ENCODE peak calls at places on chromosomes 12 and 14, in nine cellular contexts. One of them, this sample, is unnamed.

GRCh38 chr12:64747681-64748080 is 11.5 kb downstream of the GNS start:
- DNase-seq in cardiac muscle cell: peak; percentile 21
- DNase-seq in AG04450: no peak
- DNase-seq in Peyer's patch: no peak
- DNase-seq in epithelial cell of esophagus: no peak
- DNase-seq in AG10803: no peak
- DNase-seq in gastrocnemius medialis: no peak
- DNase-seq in hepatocyte: no peak
- DNase-seq in astrocyte of the spinal cord: peak; percentile 27
- DNase-seq in this sample: no peak

GRCh38 chr14:104865631-104866441 is 768 bp downstream of the CEP170B start:
- DNase-seq in cardiac muscle cell: peak; percentile 73
- DNase-seq in AG04450: peak; percentile 13
- DNase-seq in Peyer's patch: peak; percentile 87
- DNase-seq in epithelial cell of esophagus: peak; percentile 91
- DNase-seq in AG10803: peak; percentile 75
- DNase-seq in gastrocnemius medialis: no peak
- DNase-seq in hepatocyte: peak; percentile 85
- DNase-seq in astrocyte of the spinal cord: peak; percentile 67
- DNase-seq in this sample: peak; percentile 3

GRCh38 chr14:21408152-21408551 is 24.3 kb upstream of the SUPT16H start:
- DNase-seq in cardiac muscle cell: peak; percentile 67
- DNase-seq in AG04450: no peak
- DNase-seq in Peyer's patch: no peak
- DNase-seq in epithelial cell of esophagus: peak; percentile 62
- DNase-seq in AG10803: peak; percentile 49
- DNase-seq in gastrocnemius medialis: no peak
- DNase-seq in hepatocyte: no peak
- DNase-seq in astrocyte of the spinal cord: peak; percentile 77
- DNase-seq in this sample: no peak

GRCh38 chr12:54390176-54390667 is 5.7 kb upstream of the ZNF385A start:
- DNase-seq in cardiac muscle cell: no peak
- DNase-seq in AG04450: no peak
- DNase-seq in Peyer's patch: no peak
- DNase-seq in epithelial cell of esophagus: peak; percentile 90
- DNase-seq in AG10803: no peak
- DNase-seq in gastrocnemius medialis: no peak
- DNase-seq in hepatocyte: no peak
- DNase-seq in astrocyte of the spinal cord: no peak
- DNase-seq in this sample: no peak

GRCh38 chr12:82866227-82866803 is 179.6 kb downstream of the TMTC2 start:
- DNase-seq in cardiac muscle cell: no peak
- DNase-seq in AG04450: no peak
- DNase-seq in Peyer's patch: no peak
- DNase-seq in epithelial cell of esophagus: no peak
- DNase-seq in AG10803: no peak
- DNase-seq in gastrocnemius medialis: no peak
- DNase-seq in hepatocyte: no peak
- DNase-seq in astrocyte of the spinal cord: no peak
- DNase-seq in this sample: no peak

GRCh38 chr12:80837342-80837978 is 100.3 kb downstream of the LIN7A start:
- DNase-seq in cardiac muscle cell: peak; percentile 79
- DNase-seq in AG04450: peak; percentile 38
- DNase-seq in Peyer's patch: no peak
- DNase-seq in epithelial cell of esophagus: peak; percentile 52
- DNase-seq in AG10803: peak; percentile 74
- DNase-seq in gastrocnemius medialis: no peak
- DNase-seq in hepatocyte: peak; percentile 62
- DNase-seq in astrocyte of the spinal cord: peak; percentile 65
- DNase-seq in this sample: peak; percentile 16

GRCh38 chr14:95185452-95186392 is 28.4 kb upstream of the DICER1 start:
- DNase-seq in cardiac muscle cell: peak; percentile 92
- DNase-seq in AG04450: no peak
- DNase-seq in Peyer's patch: no peak
- DNase-seq in epithelial cell of esophagus: no peak
- DNase-seq in AG10803: peak; percentile 63
- DNase-seq in gastrocnemius medialis: peak; percentile 46
- DNase-seq in hepatocyte: no peak
- DNase-seq in astrocyte of the spinal cord: peak; percentile 3
- DNase-seq in this sample: no peak

GRCh38 chr14:86858043-86858442 is 1134.9 kb downstream of the GALC start:
- DNase-seq in cardiac muscle cell: peak; percentile 57
- DNase-seq in AG04450: no peak
- DNase-seq in Peyer's patch: no peak
- DNase-seq in epithelial cell of esophagus: no peak
- DNase-seq in AG10803: peak; percentile 63
- DNase-seq in gastrocnemius medialis: no peak
- DNase-seq in hepatocyte: no peak
- DNase-seq in astrocyte of the spinal cord: peak; percentile 56
- DNase-seq in this sample: peak; percentile 51

GRCh38 chr12:95339086-95339788 is 121.6 kb downstream of the VEZT start:
- DNase-seq in cardiac muscle cell: no peak
- DNase-seq in AG04450: no peak
- DNase-seq in Peyer's patch: no peak
- DNase-seq in epithelial cell of esophagus: peak; percentile 17
- DNase-seq in AG10803: peak; percentile 42
- DNase-seq in gastrocnemius medialis: no peak
- DNase-seq in hepatocyte: no peak
- DNase-seq in astrocyte of the spinal cord: no peak
- DNase-seq in this sample: no peak

GRCh38 chr12:120668091-120668796 is 18.7 kb upstream of the MLEC start:
- DNase-seq in cardiac muscle cell: no peak
- DNase-seq in AG04450: no peak
- DNase-seq in Peyer's patch: no peak
- DNase-seq in epithelial cell of esophagus: no peak
- DNase-seq in AG10803: no peak
- DNase-seq in gastrocnemius medialis: no peak
- DNase-seq in hepatocyte: no peak
- DNase-seq in astrocyte of the spinal cord: no peak
- DNase-seq in this sample: no peak

GRCh38 chr12:101875112-101875961 is 2.0 kb upstream of the DRAM1 start:
- DNase-seq in cardiac muscle cell: peak; percentile 47
- DNase-seq in AG04450: no peak
- DNase-seq in Peyer's patch: no peak
- DNase-seq in epithelial cell of esophagus: no peak
- DNase-seq in AG10803: peak; percentile 31
- DNase-seq in gastrocnemius medialis: no peak
- DNase-seq in hepatocyte: no peak
- DNase-seq in astrocyte of the spinal cord: peak; percentile 34
- DNase-seq in this sample: no peak

GRCh38 chr14:29741909-29742401 is 185.7 kb downstream of the PRKD1 start:
- DNase-seq in cardiac muscle cell: peak; percentile 81
- DNase-seq in AG04450: no peak
- DNase-seq in Peyer's patch: no peak
- DNase-seq in epithelial cell of esophagus: no peak
- DNase-seq in AG10803: peak; percentile 76
- DNase-seq in gastrocnemius medialis: no peak
- DNase-seq in hepatocyte: no peak
- DNase-seq in astrocyte of the spinal cord: peak; percentile 80
- DNase-seq in this sample: no peak

GRCh38 chr12:66813137-66813867 is 134.4 kb upstream of the GRIP1 start:
- DNase-seq in cardiac muscle cell: no peak
- DNase-seq in AG04450: no peak
- DNase-seq in Peyer's patch: no peak
- DNase-seq in epithelial cell of esophagus: peak; percentile 62
- DNase-seq in AG10803: no peak
- DNase-seq in gastrocnemius medialis: no peak
- DNase-seq in hepatocyte: no peak
- DNase-seq in astrocyte of the spinal cord: no peak
- DNase-seq in this sample: no peak

GRCh38 chr14:34693228-34693939 is 21.0 kb downstream of the CFL2 start:
- DNase-seq in cardiac muscle cell: peak; percentile 21
- DNase-seq in AG04450: no peak
- DNase-seq in Peyer's patch: peak; percentile 53
- DNase-seq in epithelial cell of esophagus: peak; percentile 47
- DNase-seq in AG10803: no peak
- DNase-seq in gastrocnemius medialis: no peak
- DNase-seq in hepatocyte: peak; percentile 42
- DNase-seq in astrocyte of the spinal cord: no peak
- DNase-seq in this sample: no peak

GRCh38 chr12:1776139-1776975 is 44.0 kb upstream of the LRTM2 start:
- DNase-seq in cardiac muscle cell: peak; percentile 60
- DNase-seq in AG04450: no peak
- DNase-seq in Peyer's patch: no peak
- DNase-seq in epithelial cell of esophagus: peak; percentile 93
- DNase-seq in AG10803: peak; percentile 74
- DNase-seq in gastrocnemius medialis: no peak
- DNase-seq in hepatocyte: no peak
- DNase-seq in astrocyte of the spinal cord: peak; percentile 66
- DNase-seq in this sample: peak; percentile 12

GRCh38 chr12:25034676-25035075 is 85.8 kb upstream of the BCAT1 start:
- DNase-seq in cardiac muscle cell: no peak
- DNase-seq in AG04450: no peak
- DNase-seq in Peyer's patch: no peak
- DNase-seq in epithelial cell of esophagus: no peak
- DNase-seq in AG10803: no peak
- DNase-seq in gastrocnemius medialis: no peak
- DNase-seq in hepatocyte: no peak
- DNase-seq in astrocyte of the spinal cord: no peak
- DNase-seq in this sample: no peak

GRCh38 chr12:47557401-47557800 is 148.4 kb downstream of the RPAP3 start:
- DNase-seq in cardiac muscle cell: no peak
- DNase-seq in AG04450: no peak
- DNase-seq in Peyer's patch: no peak
- DNase-seq in epithelial cell of esophagus: no peak
- DNase-seq in AG10803: no peak
- DNase-seq in gastrocnemius medialis: no peak
- DNase-seq in hepatocyte: no peak
- DNase-seq in astrocyte of the spinal cord: no peak
- DNase-seq in this sample: no peak

GRCh38 chr12:47078733-47079364 is 572 bp upstream of the PCED1B start:
- DNase-seq in cardiac muscle cell: peak; percentile 35
- DNase-seq in AG04450: no peak
- DNase-seq in Peyer's patch: no peak
- DNase-seq in epithelial cell of esophagus: peak; percentile 58
- DNase-seq in AG10803: peak; percentile 49
- DNase-seq in gastrocnemius medialis: no peak
- DNase-seq in hepatocyte: peak; percentile 49
- DNase-seq in astrocyte of the spinal cord: no peak
- DNase-seq in this sample: no peak

DNA sequence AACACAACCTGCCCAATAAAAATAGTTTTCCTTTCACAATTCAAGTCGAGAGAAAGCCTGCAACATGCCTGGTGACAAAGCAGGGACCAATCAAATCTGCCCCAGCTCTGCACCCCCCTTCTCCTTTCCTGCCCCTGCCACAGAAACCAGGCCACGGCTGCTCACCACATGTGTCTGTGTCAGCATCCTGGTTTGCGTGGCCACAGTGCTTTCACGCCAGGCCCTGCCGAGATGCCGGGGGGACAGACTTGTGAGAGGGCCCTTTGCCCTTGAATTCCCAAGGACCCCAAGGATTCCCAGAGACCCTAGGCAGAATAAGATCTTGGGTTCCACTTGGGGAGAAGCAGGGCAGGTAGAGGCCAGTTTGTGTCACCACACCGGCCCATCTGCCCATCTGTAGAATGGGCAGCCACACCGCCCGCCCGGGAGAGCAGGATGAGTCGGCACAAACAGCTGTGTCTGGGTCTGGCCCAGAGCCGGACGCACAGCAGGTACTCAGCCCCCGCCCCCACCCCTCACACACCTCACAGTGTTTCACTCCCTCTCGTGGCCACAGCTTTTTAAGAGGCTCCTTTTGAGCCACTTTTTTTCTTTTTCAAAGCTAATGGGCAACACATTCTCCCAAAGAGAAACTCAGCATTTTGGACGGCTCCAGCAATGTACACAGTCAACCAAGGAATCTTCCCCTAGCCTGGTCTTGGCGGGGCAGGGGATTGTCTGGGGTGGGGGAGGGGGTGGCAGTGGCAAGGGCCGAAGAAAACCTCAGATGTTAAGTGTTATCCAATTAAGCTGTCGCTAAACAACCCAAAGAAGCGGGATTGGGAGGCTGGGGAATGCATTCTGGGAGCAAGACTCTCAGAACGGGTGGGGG is 41.5 kb downstream of the BCL11B start:
- DNase-seq in cardiac muscle cell: no peak
- DNase-seq in AG04450: no peak
- DNase-seq in Peyer's patch: no peak
- DNase-seq in epithelial cell of esophagus: peak; percentile 32
- DNase-seq in AG10803: peak; percentile 35
- DNase-seq in gastrocnemius medialis: no peak
- DNase-seq in hepatocyte: peak; percentile 55
- DNase-seq in astrocyte of the spinal cord: no peak
- DNase-seq in this sample: no peak
- TF ChIP-seq CTCF in cardiac muscle cell: no peak
- TF ChIP-seq CTCF in AG04450: no peak
- TF ChIP-seq CTCF in Peyer's patch: no peak
- TF ChIP-seq CTCF in epithelial cell of esophagus: peak; percentile 29
- TF ChIP-seq CTCF in AG10803: peak; percentile 32
- TF ChIP-seq CTCF in gastrocnemius medialis: no peak
- TF ChIP-seq CTCF in hepatocyte: peak; percentile 41
- TF ChIP-seq CTCF in astrocyte of the spinal cord: no peak
- TF ChIP-seq CTCF in this sample: no peak

DNA sequence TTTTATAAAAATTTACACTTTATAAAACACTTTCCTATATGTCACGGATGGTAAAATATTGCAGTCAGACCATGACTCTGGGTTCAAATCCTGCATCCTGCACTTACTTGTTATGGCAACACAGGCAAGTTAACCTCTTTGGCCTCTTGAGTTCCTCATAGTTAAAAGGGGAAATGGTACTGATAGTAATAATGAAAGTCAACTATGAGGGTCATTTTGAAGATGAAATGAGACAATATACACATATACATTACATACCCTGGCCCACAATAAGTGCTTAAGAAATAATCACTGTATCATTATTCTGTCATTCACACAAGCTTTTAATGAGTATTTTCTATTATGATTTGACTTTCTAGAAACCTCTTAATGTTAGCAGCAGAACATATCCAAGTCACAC is 64.4 kb downstream of the C12orf42 start:
- DNase-seq in cardiac muscle cell: no peak
- DNase-seq in AG04450: no peak
- DNase-seq in Peyer's patch: no peak
- DNase-seq in epithelial cell of esophagus: no peak
- DNase-seq in AG10803: no peak
- DNase-seq in gastrocnemius medialis: no peak
- DNase-seq in hepatocyte: no peak
- DNase-seq in astrocyte of the spinal cord: no peak
- DNase-seq in this sample: no peak
- H3K4me3 ChIP-seq in cardiac muscle cell: no peak overlapping the region
- H3K4me3 ChIP-seq in AG04450: no peak overlapping the region
- H3K4me3 ChIP-seq in Peyer's patch: no peak overlapping the region
- H3K4me3 ChIP-seq in epithelial cell of esophagus: no peak overlapping the region
- H3K4me3 ChIP-seq in AG10803: no peak overlapping the region
- H3K4me3 ChIP-seq in gastrocnemius medialis: no peak overlapping the region
- H3K4me3 ChIP-seq in hepatocyte: no peak overlapping the region
- H3K4me3 ChIP-seq in astrocyte of the spinal cord: no peak overlapping the region
- H3K4me3 ChIP-seq in this sample: no peak overlapping the region

GRCh38 chr14:37924622-37925021 is 283.1 kb upstream of the SSTR1 start:
- DNase-seq in cardiac muscle cell: no peak
- DNase-seq in AG04450: no peak
- DNase-seq in Peyer's patch: no peak
- DNase-seq in epithelial cell of esophagus: no peak
- DNase-seq in AG10803: no peak
- DNase-seq in gastrocnemius medialis: no peak
- DNase-seq in hepatocyte: no peak
- DNase-seq in astrocyte of the spinal cord: no peak
- DNase-seq in this sample: no peak
- TF ChIP-seq CTCF in cardiac muscle cell: no peak
- TF ChIP-seq CTCF in AG04450: no peak
- TF ChIP-seq CTCF in Peyer's patch: no peak
- TF ChIP-seq CTCF in epithelial cell of esophagus: no peak
- TF ChIP-seq CTCF in AG10803: no peak
- TF ChIP-seq CTCF in gastrocnemius medialis: no peak
- TF ChIP-seq CTCF in hepatocyte: no peak
- TF ChIP-seq CTCF in astrocyte of the spinal cord: no peak
- TF ChIP-seq CTCF in this sample: no peak

GRCh38 chr12:109479761-109480160 is 2.3 kb downstream of the UBE3B start:
- DNase-seq in cardiac muscle cell: no peak
- DNase-seq in AG04450: no peak
- DNase-seq in Peyer's patch: no peak
- DNase-seq in epithelial cell of esophagus: no peak
- DNase-seq in AG10803: no peak
- DNase-seq in gastrocnemius medialis: no peak
- DNase-seq in hepatocyte: no peak
- DNase-seq in astrocyte of the spinal cord: no peak
- DNase-seq in this sample: no peak
- H3K4me3 ChIP-seq in cardiac muscle cell: no peak overlapping the region
- H3K4me3 ChIP-seq in AG04450: no peak overlapping the region
- H3K4me3 ChIP-seq in Peyer's patch: no peak overlapping the region
- H3K4me3 ChIP-seq in epithelial cell of esophagus: no peak overlapping the region
- H3K4me3 ChIP-seq in AG10803: no peak overlapping the region
- H3K4me3 ChIP-seq in gastrocnemius medialis: no peak overlapping the region
- H3K4me3 ChIP-seq in hepatocyte: no peak overlapping the region
- H3K4me3 ChIP-seq in astrocyte of the spinal cord: no peak overlapping the region
- H3K4me3 ChIP-seq in this sample: no peak overlapping the region